ENCODE peak calls at places on chromosome 14, in seven cellular contexts. M is effector memory CD8-positive, alpha-beta T cell; O is EL; X is naive thymus-derived CD4-positive, alpha-beta T cell; E is cardiac fibroblast; U is stimulated activated CD4-positive, alpha-beta T cell treated with anti-CD3 and anti-CD28 coated beads, Interleukin-15, amount 100 ng/mL, for 1 hour; Q is mesenteric fat pad. A is an unnamed sample.

GRCh38 chr14:85296466-85297210 is 233.3 kb upstream of the FLRT2 start:
- DNase-seq in M (no peak), O (peak; percentile 65), X (no peak), E (peak; percentile 69), U (no peak), Q (no peak), A (peak; percentile 68)

GRCh38 chr14:102988054-102988453 is 65.6 kb downstream of the AMN start:
- DNase-seq in M (no peak), O (no peak), X (no peak), E (no peak), U (no peak), Q (no peak), A (no peak)

GRCh38 chr14:84926656-84927055 is 603.3 kb upstream of the FLRT2 start:
- DNase-seq in M (no peak), O (no peak), X (no peak), E (no peak), U (no peak), Q (no peak), A (no peak)

GRCh38 chr14:85534914-85535313 is 5.0 kb downstream of the FLRT2 start:
- DNase-seq in M (no peak), O (peak; percentile 13), X (no peak), E (no peak), U (no peak), Q (no peak), A (no peak)

GRCh38 chr14:54901380-54902142 is 1.1 kb downstream of the GCH1 start:
- DNase-seq in M (no peak), O (peak; percentile 22), X (peak; percentile 29), E (peak; percentile 12), U (no peak), Q (no peak), A (no peak)

GRCh38 chr14:101071493-101071891 is 168.0 kb upstream of the RTL1 start:
- DNase-seq in M (no peak), O (no peak), X (no peak), E (no peak), U (no peak), Q (peak; percentile 47), A (no peak)

GRCh38 chr14:35403085-35403396 is 1.5 kb downstream of the NFKBIA start:
- DNase-seq in M (no peak), O (peak; percentile 33), X (no peak), E (peak; percentile 62), U (peak; percentile 45), Q (peak; percentile 90), A (no peak)

GRCh38 chr14:92850492-92850891 is 56.4 kb downstream of the GOLGA5 start:
- DNase-seq in M (no peak), O (peak; percentile 50), X (no peak), E (no peak), U (no peak), Q (no peak), A (peak; percentile 55)

GRCh38 chr14:34502826-34503225 is 36.7 kb downstream of the EAPP start:
- DNase-seq in M (no peak), O (peak; percentile 33), X (no peak), E (peak; percentile 72), U (no peak), Q (no peak), A (no peak)

GRCh38 chr14:75334191-75335051 is 55.8 kb downstream of the FOS start:
- DNase-seq in M (peak; percentile 58), O (no peak), X (peak; percentile 61), E (peak; percentile 41), U (peak; percentile 18), Q (no peak), A (no peak)

GRCh38 chr14:95315579-95315978 is 4.1 kb downstream of the CLMN start:
- DNase-seq in M (no peak), O (no peak), X (no peak), E (no peak), U (no peak), Q (no peak), A (no peak)

GRCh38 chr14:56339855-56340701 is 221.9 kb downstream of the PELI2 start:
- DNase-seq in M (peak; percentile 17), O (peak; percentile 90), X (peak; percentile 16), E (peak; percentile 97), U (peak; percentile 18), Q (no peak), A (peak; percentile 97)

GRCh38 chr14:101843665-101844064 is 82.2 kb downstream of the PPP2R5C start:
- DNase-seq in M (peak; percentile 60), O (no peak), X (peak; percentile 57), E (no peak), U (no peak), Q (no peak), A (no peak)

GRCh38 chr14:20454359-20454644 is 310 bp downstream of the OSGEP start:
- DNase-seq in M (peak; percentile 77), O (no peak), X (peak; percentile 94), E (no peak), U (no peak), Q (no peak), A (no peak)

GRCh38 chr14:101687756-101688546 is 73.6 kb upstream of the PPP2R5C start:
- DNase-seq in M (no peak), O (no peak), X (no peak), E (no peak), U (no peak), Q (peak; percentile 30), A (no peak)

GRCh38 chr14:67618617-67619063 is 1.1 kb upstream of the ARG2 start:
- DNase-seq in M (peak; percentile 41), O (peak; percentile 75), X (peak; percentile 83), E (peak; percentile 92), U (no peak), Q (no peak), A (peak; percentile 84)

GRCh38 chr14:52081964-52082363 is 13.1 kb upstream of the NID2 start:
- DNase-seq in M (no peak), O (no peak), X (no peak), E (no peak), U (no peak), Q (no peak), A (no peak)

GRCh38 chr14:23640524-23641141 is 4.5 kb downstream of the DHRS2 start:
- DNase-seq in M (no peak), O (peak; percentile 70), X (no peak), E (peak; percentile 73), U (no peak), Q (no peak), A (peak; percentile 40)

GRCh38 chr14:68088463-68088862 is 268.9 kb downstream of the RAD51B start:
- DNase-seq in M (no peak), O (no peak), X (peak; percentile 20), E (peak; percentile 49), U (no peak), Q (no peak), A (no peak)

GRCh38 chr14:29215853-29216252 is 449.3 kb downstream of the FOXG1 start:
- DNase-seq in M (no peak), O (no peak), X (no peak), E (peak; percentile 36), U (no peak), Q (no peak), A (no peak)

GRCh38 chr14:96741151-96741977 is 55.8 kb upstream of the VRK1 start:
- DNase-seq in M (peak; percentile 71), O (peak; percentile 34), X (peak; percentile 52), E (peak; percentile 56), U (peak; percentile 68), Q (no peak), A (peak; percentile 32)

GRCh38 chr14:102203382-102203781 is 63.7 kb downstream of the WDR20 start:
- DNase-seq in M (no peak), O (no peak), X (no peak), E (no peak), U (no peak), Q (no peak), A (no peak)

GRCh38 chr14:46344327-46344937 is 307.1 kb downstream of the RPL10L start:
- DNase-seq in M (no peak), O (peak; percentile 16), X (no peak), E (peak; percentile 1), U (no peak), Q (no peak), A (peak; percentile 6)

GRCh38 chr14:53619625-53620324 is 336.9 kb downstream of the BMP4 start:
- DNase-seq in M (no peak), O (peak; percentile 77), X (no peak), E (peak; percentile 50), U (no peak), Q (no peak), A (peak; percentile 43)

GRCh38 chr14:47442206-47442605 is 233.2 kb downstream of the MDGA2 start:
- DNase-seq in M (no peak), O (no peak), X (no peak), E (peak; percentile 5), U (no peak), Q (no peak), A (no peak)

GRCh38 chr14:20386276-20386855 is 26.9 kb downstream of the TEP1 start:
- DNase-seq in M (no peak), O (no peak), X (no peak), E (no peak), U (no peak), Q (no peak), A (no peak)

GRCh38 chr14:88422919-88423318 is 37.5 kb downstream of the SPATA7 start:
- DNase-seq in M (no peak), O (peak; percentile 87), X (no peak), E (peak; percentile 15), U (no peak), Q (no peak), A (peak; percentile 71)

GRCh38 chr14:104706733-104707628 is 17.0 kb upstream of the ADSS1 start:
- DNase-seq in M (no peak), O (no peak), X (no peak), E (no peak), U (no peak), Q (no peak), A (no peak)

GRCh38 chr14:96762650-96763049 is 34.5 kb upstream of the VRK1 start:
- DNase-seq in M (peak; percentile 23), O (peak; percentile 61), X (peak; percentile 62), E (peak; percentile 68), U (no peak), Q (no peak), A (peak; percentile 42)

GRCh38 chr14:24411468-24412454 is 13.0 kb downstream of the NYNRIN start:
- DNase-seq in M (no peak), O (peak; percentile 57), X (peak; percentile 26), E (peak; percentile 81), U (no peak), Q (no peak), A (peak; percentile 23)

GRCh38 chr14:55127491-55127951 is 1.5 kb upstream of the LGALS3 start:
- DNase-seq in M (no peak), O (peak; percentile 88), X (no peak), E (peak; percentile 38), U (no peak), Q (no peak), A (peak; percentile 92)

GRCh38 chr14:106039400-106039799 is 513.0 kb downstream of the TMEM121 start:
- DNase-seq in M (peak; percentile 33), O (no peak), X (peak; percentile 31), E (no peak), U (peak; percentile 49), Q (no peak), A (no peak)

GRCh38 chr14:43539210-43539609 is 967.9 kb downstream of the FSCB start:
- DNase-seq in M (no peak), O (no peak), X (no peak), E (peak; percentile 46), U (no peak), Q (no peak), A (no peak)

GRCh38 chr14:22547309-22547947 is 41.6 kb downstream of the DAD1 start:
- DNase-seq in M (no peak), O (peak; percentile 19), X (no peak), E (no peak), U (no peak), Q (no peak), A (no peak)

GRCh38 chr14:59336078-59336477 is 129.1 kb downstream of the GPR135 start:
- DNase-seq in M (no peak), O (no peak), X (no peak), E (peak; percentile 79), U (no peak), Q (no peak), A (no peak)

GRCh38 chr14:62674833-62675232 is 370.4 kb downstream of the KCNH5 start:
- DNase-seq in M (no peak), O (no peak), X (no peak), E (no peak), U (no peak), Q (no peak), A (no peak)

GRCh38 chr14:22764382-22764781 is 2.1 kb upstream of the OXA1L start:
- DNase-seq in M (no peak), O (no peak), X (no peak), E (no peak), U (no peak), Q (no peak), A (no peak)

GRCh38 chr14:105852378-105853088 is 326.1 kb downstream of the TMEM121 start:
- DNase-seq in M (no peak), O (no peak), X (no peak), E (no peak), U (no peak), Q (no peak), A (no peak)